ENCODE peak calls at places on chromosomes 3 and 15, in five cellular contexts. S, E, N, O and Z are unnamed samples.

GRCh38 chr3:17157713-17158112 is 273.0 kb downstream of the PLCL2 start:
- DNase-seq in O (peak; percentile 31), S (no peak), E (no peak), N (no peak), Z (no peak)

GRCh38 chr3:195548046-195548445 is 4.9 kb upstream of the PPP1R2 start:
- DNase-seq in S (no peak), N (no peak), O (no peak), E (no peak), Z (no peak)

GRCh38 chr3:32383136-32383711 is 8.4 kb upstream of the CMTM7 start:
- DNase-seq in S (no peak), O (peak; percentile 26), N (no peak), E (no peak), Z (no peak)

GRCh38 chr15:80679805-80680175 is 15.3 kb upstream of the ABHD17C start:
- DNase-seq in O (no peak), S (no peak), E (no peak), N (no peak), Z (no peak)

GRCh38 chr15:67183443-67184169 is 70.9 kb downstream of the AAGAB start:
- DNase-seq in S (no peak), E (no peak), N (peak; percentile 1), O (peak; percentile 92), Z (no peak)

GRCh38 chr15:56989411-56989924 is 71.0 kb downstream of the TCF12 start:
- DNase-seq in O (no peak), N (no peak), E (no peak), S (no peak), Z (no peak)

GRCh38 chr3:122523317-122523716 is 8.6 kb upstream of the KPNA1 start:
- DNase-seq in N (no peak), E (no peak), S (no peak), O (no peak), Z (no peak)

GRCh38 chr15:79092382-79092781 is 1.8 kb upstream of the RASGRF1 start:
- DNase-seq in E (no peak), O (no peak), N (no peak), S (no peak), Z (no peak)

GRCh38 chr15:45604321-45604720 is 17.1 kb downstream of the BLOC1S6 start:
- DNase-seq in O (no peak), E (no peak), S (no peak), N (no peak), Z (no peak)

GRCh38 chr15:55552926-55553325 is 35.2 kb downstream of the PYGO1 start:
- DNase-seq in O (peak; percentile 53), S (no peak), E (no peak), N (no peak), Z (peak; percentile 48)

GRCh38 chr3:198032445-198032936 is 72.5 kb downstream of the LMLN start:
- DNase-seq in N (no peak), E (no peak), S (no peak), O (no peak), Z (no peak)

GRCh38 chr3:62151591-62151990 is 221.8 kb downstream of the FEZF2 start:
- DNase-seq in N (no peak), E (no peak), S (no peak), O (peak; percentile 20), Z (no peak)

GRCh38 chr3:33490641-33491241 is 50.5 kb upstream of the UBP1 start:
- DNase-seq in S (no peak), E (no peak), N (no peak), O (no peak), Z (no peak)

GRCh38 chr3:160478338-160478737 is 28.8 kb upstream of the TRIM59 start:
- DNase-seq in S (no peak), N (no peak), E (no peak), O (peak; percentile 71), Z (no peak)

GRCh38 chr3:127426444-127427168 is 138.8 kb upstream of the PRR20G start:
- DNase-seq in S (peak; percentile 66), N (no peak), O (no peak), E (no peak), Z (no peak)

GRCh38 chr3:138081371-138082084 is 33.9 kb downstream of the DZIP1L start:
- DNase-seq in E (no peak), S (no peak), N (no peak), O (peak; percentile 83), Z (no peak)

GRCh38 chr3:170752571-170753155 is 117.3 kb downstream of the RPL22L1 start:
- DNase-seq in O (no peak), N (no peak), S (no peak), E (no peak), Z (no peak)

GRCh38 chr3:43641306-43642114 is 19.7 kb upstream of the ANO10 start:
- DNase-seq in E (no peak), O (peak; percentile 34), N (no peak), S (no peak), Z (no peak)

GRCh38 chr3:4736284-4736861 is 242.9 kb upstream of the BHLHE40 start:
- DNase-seq in N (peak; percentile 56), S (no peak), E (no peak), O (peak; percentile 43), Z (peak; percentile 73)

GRCh38 chr15:28101983-28102441 is 2.9 kb upstream of the OCA2 start:
- DNase-seq in S (peak; percentile 56), E (no peak), N (no peak), O (no peak), Z (no peak)

GRCh38 chr3:172709776-172710708 is 825 bp downstream of the NCEH1 start:
- DNase-seq in O (peak; percentile 39), N (no peak), E (no peak), S (peak; percentile 77), Z (no peak)

GRCh38 chr15:59556405-59556804 is 55.2 kb upstream of the GCNT3 start:
- DNase-seq in E (no peak), N (no peak), S (no peak), O (peak; percentile 36), Z (no peak)

GRCh38 chr3:183252973-183253363 is at the start of gene B3GNT5:
- DNase-seq in N (peak; percentile 73), E (no peak), O (peak; percentile 52), S (peak; percentile 81), Z (no peak)

GRCh38 chr15:31344824-31345605 is 18.4 kb downstream of the KLF13 start:
- DNase-seq in O (no peak), E (no peak), N (no peak), S (peak; percentile 86), Z (no peak)

GRCh38 chr3:66407281-66408218 is 93.3 kb downstream of the LRIG1 start:
- DNase-seq in N (peak; percentile 63), O (peak; percentile 67), E (peak; percentile 72), S (peak; percentile 91), Z (no peak)

GRCh38 chr3:71117572-71118247 is 465.8 kb downstream of the FOXP1 start:
- DNase-seq in E (no peak), N (no peak), S (no peak), O (peak; percentile 70), Z (no peak)

GRCh38 chr3:161217496-161217895 is 3.6 kb upstream of the NMD3 start:
- DNase-seq in N (no peak), O (peak; percentile 66), E (no peak), S (no peak), Z (no peak)

GRCh38 chr3:150806436-150806835 is 43.5 kb upstream of the SIAH2 start:
- DNase-seq in N (no peak), S (no peak), O (no peak), E (no peak), Z (no peak)

GRCh38 chr15:101490408-101490891 is 943 bp upstream of the PCSK6 start:
- DNase-seq in N (no peak), O (no peak), S (no peak), E (no peak), Z (no peak)

GRCh38 chr15:84402856-84403608 is 167.5 kb downstream of the GOLGA6L4 start:
- DNase-seq in N (no peak), E (no peak), O (no peak), S (peak; percentile 56), Z (no peak)

GRCh38 chr3:27943106-27943505 is 221.0 kb upstream of the EOMES start:
- DNase-seq in O (peak; percentile 36), E (no peak), N (no peak), S (no peak), Z (no peak)

GRCh38 chr15:57403946-57404345 is 27.6 kb downstream of the CGNL1 start:
- DNase-seq in E (no peak), O (no peak), S (no peak), N (no peak), Z (no peak)

GRCh38 chr3:154275308-154275707 is 49.0 kb downstream of the DHX36 start:
- DNase-seq in E (no peak), S (no peak), N (no peak), O (no peak), Z (no peak)

GRCh38 chr3:14461748-14462324 is 59.4 kb downstream of the SLC6A6 start:
- DNase-seq in S (peak; percentile 86), E (peak; percentile 71), N (no peak), O (peak; percentile 69), Z (no peak)

GRCh38 chr15:100959066-100960050 is 40.2 kb downstream of the LRRK1 start:
- DNase-seq in E (peak; percentile 83), O (no peak), S (peak; percentile 78), N (no peak), Z (no peak)

DNA sequence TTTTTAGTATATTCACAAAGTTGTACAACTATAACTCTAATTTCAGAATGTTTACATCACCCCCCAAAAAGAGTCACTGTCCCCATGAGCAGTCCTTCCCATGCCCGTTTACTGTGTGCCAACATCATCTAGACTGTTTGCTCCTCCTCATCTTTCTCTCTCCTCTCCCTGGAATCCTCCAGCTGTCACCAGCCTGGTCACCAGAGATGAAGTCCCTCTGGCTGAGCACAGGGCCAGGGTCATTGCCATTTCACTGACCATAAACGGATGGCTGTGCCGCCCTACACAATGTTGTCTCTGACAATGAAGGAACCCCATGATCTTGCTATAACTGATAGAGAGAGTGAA is 45.2 kb downstream of the C2CD4B start:
- DNase-seq in S (no peak), N (no peak), O (no peak), E (no peak), Z (no peak)
- H3K4me3 ChIP-seq in S (no peak overlapping the region), N (no peak overlapping the region), O (no peak overlapping the region), E (no peak overlapping the region), Z (no peak overlapping the region)

GRCh38 chr3:94064243-94064642 is 1.4 kb downstream of the NSUN3 start:
- DNase-seq in O (peak; percentile 28), E (no peak), S (no peak), N (no peak), Z (no peak)
- H3K4me3 ChIP-seq in O (peak overlapping the region; percentile 78), E (peak overlapping the region; percentile 56), S (no peak overlapping the region), N (no peak overlapping the region), Z (no peak overlapping the region)

DNA sequence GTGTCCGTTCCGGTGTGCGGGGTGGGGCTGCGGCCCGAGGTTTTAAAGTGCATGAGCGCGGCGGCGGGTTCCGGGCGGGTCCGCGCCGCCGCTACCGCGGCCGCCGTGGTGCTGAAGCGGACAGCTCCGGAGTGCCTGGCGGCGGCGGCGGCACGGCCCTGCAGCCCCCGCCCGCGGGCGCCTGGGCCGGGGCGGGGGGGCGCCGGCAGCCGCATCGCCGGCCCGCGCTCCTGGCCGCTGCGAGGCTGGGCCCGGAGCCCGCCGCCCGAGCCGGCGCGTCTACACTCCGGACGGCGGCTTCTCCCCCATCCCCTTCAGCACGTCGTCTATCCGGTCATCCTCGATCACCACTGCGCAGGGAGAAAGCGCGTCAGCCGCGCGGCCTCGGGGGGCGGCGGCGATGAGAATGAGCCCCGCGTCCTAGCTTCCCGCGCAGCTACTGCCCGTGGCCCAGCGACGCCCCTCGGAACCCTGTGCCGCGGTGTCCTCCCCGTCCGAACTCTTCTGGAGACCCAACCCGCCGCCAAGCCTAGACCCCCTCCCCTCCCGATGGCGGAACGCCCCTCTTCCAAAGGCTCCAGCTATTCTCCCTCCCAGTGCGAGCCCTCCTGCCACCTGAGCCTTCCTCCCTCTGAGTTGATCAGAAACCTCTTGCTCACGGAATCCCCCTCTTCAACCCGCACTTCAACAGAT is 1.3 kb downstream of the CAMK2N2 start:
- DNase-seq in S (peak; percentile 82), O (no peak), N (peak; percentile 51), E (peak; percentile 62), Z (no peak)
- H3K4me3 ChIP-seq in S (no peak overlapping the region), O (peak overlapping the region; percentile 10), N (peak overlapping the region; percentile 53), E (peak overlapping the region; percentile 53), Z (peak overlapping the region; percentile 25)

GRCh38 chr3:129560269-129560787 is 17.4 kb downstream of the H1-8 start:
- DNase-seq in E (no peak), N (no peak), S (peak; percentile 75), O (peak; percentile 44), Z (no peak)
- H3K4me3 ChIP-seq in E (no peak overlapping the region), N (no peak overlapping the region), S (no peak overlapping the region), O (peak overlapping the region; percentile 16), Z (no peak overlapping the region)